ENCODE peak calls at places on chromosomes 11 and 22, in eight cellular contexts. One of them, this sample, is unnamed.

GRCh38 chr11:79352304-79352703 is 88.5 kb downstream of the TENM4 start:
- DNase-seq in HS-27A: no peak
- DNase-seq in choroid plexus epithelial cell: no peak
- DNase-seq in activated T-helper 1 cell treated with anti-CD3 and anti-CD28 coated beads, Interleukin-12 subunit alpha, Interleukin-12 subunit beta, Interleukin-2, Interleukin-4 antibody, amounts not matched to agents 30 ng/mL and 10 ng/mL and 1 ng/mL, durations not matched to agents 14 hours and 24 hours and 36 hours: no peak
- DNase-seq in stimulated activated naive CD4-positive, alpha-beta T cell treated with Interleukin-2 at 50 U/mL for 16 hours: no peak
- DNase-seq in T-helper 9 cell: no peak
- DNase-seq in stimulated activated CD4-positive, alpha-beta T cell treated with anti-CD3 and anti-CD28 coated beads, Interleukin-12 subunit alpha, Interleukin-12 subunit beta, amount 100 ng/mL, for 4 hours: no peak
- DNase-seq in HTR-8/SVneo: no peak
- DNase-seq in this sample: no peak

GRCh38 chr11:995752-996420 is 40.6 kb downstream of the MUC6 start:
- DNase-seq in choroid plexus epithelial cell: peak
- DNase-seq in HTR-8/SVneo: no peak
- DNase-seq in HS-27A: no peak
- DNase-seq in activated T-helper 1 cell treated with anti-CD3 and anti-CD28 coated beads, Interleukin-12 subunit alpha, Interleukin-12 subunit beta, Interleukin-2, Interleukin-4 antibody, amounts not matched to agents 30 ng/mL and 10 ng/mL and 1 ng/mL, durations not matched to agents 14 hours and 24 hours and 36 hours: no peak
- DNase-seq in stimulated activated CD4-positive, alpha-beta T cell treated with anti-CD3 and anti-CD28 coated beads, Interleukin-12 subunit alpha, Interleukin-12 subunit beta, amount 100 ng/mL, for 4 hours: no peak
- DNase-seq in T-helper 9 cell: no peak
- DNase-seq in stimulated activated naive CD4-positive, alpha-beta T cell treated with Interleukin-2 at 50 U/mL for 16 hours: no peak
- DNase-seq in this sample: no peak

GRCh38 chr22:26897384-26897783 is 240.0 kb downstream of the MIAT start:
- DNase-seq in activated T-helper 1 cell treated with anti-CD3 and anti-CD28 coated beads, Interleukin-12 subunit alpha, Interleukin-12 subunit beta, Interleukin-2, Interleukin-4 antibody, amounts not matched to agents 30 ng/mL and 10 ng/mL and 1 ng/mL, durations not matched to agents 14 hours and 24 hours and 36 hours: no peak
- DNase-seq in choroid plexus epithelial cell: no peak
- DNase-seq in T-helper 9 cell: no peak
- DNase-seq in stimulated activated CD4-positive, alpha-beta T cell treated with anti-CD3 and anti-CD28 coated beads, Interleukin-12 subunit alpha, Interleukin-12 subunit beta, amount 100 ng/mL, for 4 hours: no peak
- DNase-seq in HS-27A: no peak
- DNase-seq in stimulated activated naive CD4-positive, alpha-beta T cell treated with Interleukin-2 at 50 U/mL for 16 hours: no peak
- DNase-seq in HTR-8/SVneo: no peak
- DNase-seq in this sample: no peak

GRCh38 chr11:72673943-72674828 is at the start of gene PDE2A:
- DNase-seq in choroid plexus epithelial cell: no peak
- DNase-seq in HTR-8/SVneo: no peak
- DNase-seq in stimulated activated naive CD4-positive, alpha-beta T cell treated with Interleukin-2 at 50 U/mL for 16 hours: no peak
- DNase-seq in T-helper 9 cell: no peak
- DNase-seq in activated T-helper 1 cell treated with anti-CD3 and anti-CD28 coated beads, Interleukin-12 subunit alpha, Interleukin-12 subunit beta, Interleukin-2, Interleukin-4 antibody, amounts not matched to agents 30 ng/mL and 10 ng/mL and 1 ng/mL, durations not matched to agents 14 hours and 24 hours and 36 hours: no peak
- DNase-seq in stimulated activated CD4-positive, alpha-beta T cell treated with anti-CD3 and anti-CD28 coated beads, Interleukin-12 subunit alpha, Interleukin-12 subunit beta, amount 100 ng/mL, for 4 hours: no peak
- DNase-seq in HS-27A: no peak
- DNase-seq in this sample: no peak

GRCh38 chr22:47333625-47334024 is 571.2 kb downstream of the TBC1D22A start:
- DNase-seq in activated T-helper 1 cell treated with anti-CD3 and anti-CD28 coated beads, Interleukin-12 subunit alpha, Interleukin-12 subunit beta, Interleukin-2, Interleukin-4 antibody, amounts not matched to agents 30 ng/mL and 10 ng/mL and 1 ng/mL, durations not matched to agents 14 hours and 24 hours and 36 hours: no peak
- DNase-seq in HS-27A: no peak
- DNase-seq in choroid plexus epithelial cell: peak
- DNase-seq in stimulated activated CD4-positive, alpha-beta T cell treated with anti-CD3 and anti-CD28 coated beads, Interleukin-12 subunit alpha, Interleukin-12 subunit beta, amount 100 ng/mL, for 4 hours: no peak
- DNase-seq in HTR-8/SVneo: no peak
- DNase-seq in T-helper 9 cell: no peak
- DNase-seq in stimulated activated naive CD4-positive, alpha-beta T cell treated with Interleukin-2 at 50 U/mL for 16 hours: no peak
- DNase-seq in this sample: no peak

GRCh38 chr11:11706022-11706421 is 84.2 kb upstream of the GALNT18 start:
- DNase-seq in HTR-8/SVneo: no peak
- DNase-seq in HS-27A: no peak
- DNase-seq in T-helper 9 cell: no peak
- DNase-seq in stimulated activated naive CD4-positive, alpha-beta T cell treated with Interleukin-2 at 50 U/mL for 16 hours: no peak
- DNase-seq in activated T-helper 1 cell treated with anti-CD3 and anti-CD28 coated beads, Interleukin-12 subunit alpha, Interleukin-12 subunit beta, Interleukin-2, Interleukin-4 antibody, amounts not matched to agents 30 ng/mL and 10 ng/mL and 1 ng/mL, durations not matched to agents 14 hours and 24 hours and 36 hours: no peak
- DNase-seq in stimulated activated CD4-positive, alpha-beta T cell treated with anti-CD3 and anti-CD28 coated beads, Interleukin-12 subunit alpha, Interleukin-12 subunit beta, amount 100 ng/mL, for 4 hours: no peak
- DNase-seq in choroid plexus epithelial cell: no peak
- DNase-seq in this sample: no peak

GRCh38 chr11:57971272-57972012 is 52.2 kb upstream of the OR9Q1 start:
- DNase-seq in activated T-helper 1 cell treated with anti-CD3 and anti-CD28 coated beads, Interleukin-12 subunit alpha, Interleukin-12 subunit beta, Interleukin-2, Interleukin-4 antibody, amounts not matched to agents 30 ng/mL and 10 ng/mL and 1 ng/mL, durations not matched to agents 14 hours and 24 hours and 36 hours: no peak
- DNase-seq in stimulated activated CD4-positive, alpha-beta T cell treated with anti-CD3 and anti-CD28 coated beads, Interleukin-12 subunit alpha, Interleukin-12 subunit beta, amount 100 ng/mL, for 4 hours: no peak
- DNase-seq in choroid plexus epithelial cell: no peak
- DNase-seq in HTR-8/SVneo: no peak
- DNase-seq in T-helper 9 cell: no peak
- DNase-seq in stimulated activated naive CD4-positive, alpha-beta T cell treated with Interleukin-2 at 50 U/mL for 16 hours: no peak
- DNase-seq in HS-27A: no peak
- DNase-seq in this sample: no peak

GRCh38 chr11:116109228-116109627 is 605.0 kb upstream of the CADM1 start:
- DNase-seq in T-helper 9 cell: no peak
- DNase-seq in stimulated activated CD4-positive, alpha-beta T cell treated with anti-CD3 and anti-CD28 coated beads, Interleukin-12 subunit alpha, Interleukin-12 subunit beta, amount 100 ng/mL, for 4 hours: no peak
- DNase-seq in activated T-helper 1 cell treated with anti-CD3 and anti-CD28 coated beads, Interleukin-12 subunit alpha, Interleukin-12 subunit beta, Interleukin-2, Interleukin-4 antibody, amounts not matched to agents 30 ng/mL and 10 ng/mL and 1 ng/mL, durations not matched to agents 14 hours and 24 hours and 36 hours: no peak
- DNase-seq in stimulated activated naive CD4-positive, alpha-beta T cell treated with Interleukin-2 at 50 U/mL for 16 hours: no peak
- DNase-seq in HS-27A: no peak
- DNase-seq in choroid plexus epithelial cell: peak
- DNase-seq in HTR-8/SVneo: peak
- DNase-seq in this sample: no peak

GRCh38 chr11:22681281-22681812 is 14.9 kb downstream of the GAS2 start:
- DNase-seq in T-helper 9 cell: no peak
- DNase-seq in HS-27A: no peak
- DNase-seq in stimulated activated naive CD4-positive, alpha-beta T cell treated with Interleukin-2 at 50 U/mL for 16 hours: no peak
- DNase-seq in activated T-helper 1 cell treated with anti-CD3 and anti-CD28 coated beads, Interleukin-12 subunit alpha, Interleukin-12 subunit beta, Interleukin-2, Interleukin-4 antibody, amounts not matched to agents 30 ng/mL and 10 ng/mL and 1 ng/mL, durations not matched to agents 14 hours and 24 hours and 36 hours: no peak
- DNase-seq in stimulated activated CD4-positive, alpha-beta T cell treated with anti-CD3 and anti-CD28 coated beads, Interleukin-12 subunit alpha, Interleukin-12 subunit beta, amount 100 ng/mL, for 4 hours: no peak
- DNase-seq in choroid plexus epithelial cell: no peak
- DNase-seq in HTR-8/SVneo: no peak
- DNase-seq in this sample: no peak

GRCh38 chr11:67311556-67312082 is 8.3 kb downstream of the SSH3 start:
- DNase-seq in HS-27A: no peak
- DNase-seq in stimulated activated naive CD4-positive, alpha-beta T cell treated with Interleukin-2 at 50 U/mL for 16 hours: no peak
- DNase-seq in stimulated activated CD4-positive, alpha-beta T cell treated with anti-CD3 and anti-CD28 coated beads, Interleukin-12 subunit alpha, Interleukin-12 subunit beta, amount 100 ng/mL, for 4 hours: no peak
- DNase-seq in choroid plexus epithelial cell: no peak
- DNase-seq in activated T-helper 1 cell treated with anti-CD3 and anti-CD28 coated beads, Interleukin-12 subunit alpha, Interleukin-12 subunit beta, Interleukin-2, Interleukin-4 antibody, amounts not matched to agents 30 ng/mL and 10 ng/mL and 1 ng/mL, durations not matched to agents 14 hours and 24 hours and 36 hours: no peak
- DNase-seq in T-helper 9 cell: no peak
- DNase-seq in HTR-8/SVneo: no peak
- DNase-seq in this sample: no peak

GRCh38 chr22:43889366-43890253 is 2.2 kb downstream of the PNPLA5 start:
- DNase-seq in HTR-8/SVneo: peak
- DNase-seq in stimulated activated CD4-positive, alpha-beta T cell treated with anti-CD3 and anti-CD28 coated beads, Interleukin-12 subunit alpha, Interleukin-12 subunit beta, amount 100 ng/mL, for 4 hours: no peak
- DNase-seq in HS-27A: no peak
- DNase-seq in T-helper 9 cell: no peak
- DNase-seq in stimulated activated naive CD4-positive, alpha-beta T cell treated with Interleukin-2 at 50 U/mL for 16 hours: no peak
- DNase-seq in activated T-helper 1 cell treated with anti-CD3 and anti-CD28 coated beads, Interleukin-12 subunit alpha, Interleukin-12 subunit beta, Interleukin-2, Interleukin-4 antibody, amounts not matched to agents 30 ng/mL and 10 ng/mL and 1 ng/mL, durations not matched to agents 14 hours and 24 hours and 36 hours: no peak
- DNase-seq in choroid plexus epithelial cell: peak
- DNase-seq in this sample: no peak

GRCh38 chr11:31045335-31045734 is 324.2 kb downstream of the DCDC1 start:
- DNase-seq in HS-27A: no peak
- DNase-seq in stimulated activated naive CD4-positive, alpha-beta T cell treated with Interleukin-2 at 50 U/mL for 16 hours: no peak
- DNase-seq in choroid plexus epithelial cell: peak
- DNase-seq in HTR-8/SVneo: no peak
- DNase-seq in stimulated activated CD4-positive, alpha-beta T cell treated with anti-CD3 and anti-CD28 coated beads, Interleukin-12 subunit alpha, Interleukin-12 subunit beta, amount 100 ng/mL, for 4 hours: no peak
- DNase-seq in activated T-helper 1 cell treated with anti-CD3 and anti-CD28 coated beads, Interleukin-12 subunit alpha, Interleukin-12 subunit beta, Interleukin-2, Interleukin-4 antibody, amounts not matched to agents 30 ng/mL and 10 ng/mL and 1 ng/mL, durations not matched to agents 14 hours and 24 hours and 36 hours: no peak
- DNase-seq in T-helper 9 cell: no peak
- DNase-seq in this sample: no peak

GRCh38 chr11:96307748-96308133 is 35.3 kb downstream of the MAML2 start:
- DNase-seq in stimulated activated naive CD4-positive, alpha-beta T cell treated with Interleukin-2 at 50 U/mL for 16 hours: no peak
- DNase-seq in HTR-8/SVneo: peak
- DNase-seq in choroid plexus epithelial cell: peak
- DNase-seq in HS-27A: peak
- DNase-seq in activated T-helper 1 cell treated with anti-CD3 and anti-CD28 coated beads, Interleukin-12 subunit alpha, Interleukin-12 subunit beta, Interleukin-2, Interleukin-4 antibody, amounts not matched to agents 30 ng/mL and 10 ng/mL and 1 ng/mL, durations not matched to agents 14 hours and 24 hours and 36 hours: no peak
- DNase-seq in T-helper 9 cell: no peak
- DNase-seq in stimulated activated CD4-positive, alpha-beta T cell treated with anti-CD3 and anti-CD28 coated beads, Interleukin-12 subunit alpha, Interleukin-12 subunit beta, amount 100 ng/mL, for 4 hours: no peak
- DNase-seq in this sample: no peak

GRCh38 chr11:57160665-57161064 is 21.1 kb upstream of the LRRC55 start:
- DNase-seq in HS-27A: no peak
- DNase-seq in activated T-helper 1 cell treated with anti-CD3 and anti-CD28 coated beads, Interleukin-12 subunit alpha, Interleukin-12 subunit beta, Interleukin-2, Interleukin-4 antibody, amounts not matched to agents 30 ng/mL and 10 ng/mL and 1 ng/mL, durations not matched to agents 14 hours and 24 hours and 36 hours: no peak
- DNase-seq in HTR-8/SVneo: no peak
- DNase-seq in stimulated activated CD4-positive, alpha-beta T cell treated with anti-CD3 and anti-CD28 coated beads, Interleukin-12 subunit alpha, Interleukin-12 subunit beta, amount 100 ng/mL, for 4 hours: no peak
- DNase-seq in choroid plexus epithelial cell: no peak
- DNase-seq in T-helper 9 cell: no peak
- DNase-seq in stimulated activated naive CD4-positive, alpha-beta T cell treated with Interleukin-2 at 50 U/mL for 16 hours: no peak
- DNase-seq in this sample: no peak

GRCh38 chr11:18064450-18065048 is 18.5 kb upstream of the TPH1 start:
- DNase-seq in choroid plexus epithelial cell: no peak
- DNase-seq in HS-27A: no peak
- DNase-seq in activated T-helper 1 cell treated with anti-CD3 and anti-CD28 coated beads, Interleukin-12 subunit alpha, Interleukin-12 subunit beta, Interleukin-2, Interleukin-4 antibody, amounts not matched to agents 30 ng/mL and 10 ng/mL and 1 ng/mL, durations not matched to agents 14 hours and 24 hours and 36 hours: no peak
- DNase-seq in T-helper 9 cell: no peak
- DNase-seq in stimulated activated CD4-positive, alpha-beta T cell treated with anti-CD3 and anti-CD28 coated beads, Interleukin-12 subunit alpha, Interleukin-12 subunit beta, amount 100 ng/mL, for 4 hours: no peak
- DNase-seq in stimulated activated naive CD4-positive, alpha-beta T cell treated with Interleukin-2 at 50 U/mL for 16 hours: no peak
- DNase-seq in HTR-8/SVneo: no peak
- DNase-seq in this sample: no peak

GRCh38 chr11:125072961-125073590 is 10.0 kb downstream of the SLC37A2 start:
- DNase-seq in stimulated activated CD4-positive, alpha-beta T cell treated with anti-CD3 and anti-CD28 coated beads, Interleukin-12 subunit alpha, Interleukin-12 subunit beta, amount 100 ng/mL, for 4 hours: no peak
- DNase-seq in stimulated activated naive CD4-positive, alpha-beta T cell treated with Interleukin-2 at 50 U/mL for 16 hours: no peak
- DNase-seq in activated T-helper 1 cell treated with anti-CD3 and anti-CD28 coated beads, Interleukin-12 subunit alpha, Interleukin-12 subunit beta, Interleukin-2, Interleukin-4 antibody, amounts not matched to agents 30 ng/mL and 10 ng/mL and 1 ng/mL, durations not matched to agents 14 hours and 24 hours and 36 hours: no peak
- DNase-seq in HS-27A: no peak
- DNase-seq in HTR-8/SVneo: no peak
- DNase-seq in choroid plexus epithelial cell: no peak
- DNase-seq in T-helper 9 cell: no peak
- DNase-seq in this sample: no peak

GRCh38 chr11:47496808-47497207 is 47.9 kb upstream of the RAPSN start:
- DNase-seq in stimulated activated naive CD4-positive, alpha-beta T cell treated with Interleukin-2 at 50 U/mL for 16 hours: no peak
- DNase-seq in T-helper 9 cell: no peak
- DNase-seq in HS-27A: no peak
- DNase-seq in choroid plexus epithelial cell: no peak
- DNase-seq in HTR-8/SVneo: no peak
- DNase-seq in activated T-helper 1 cell treated with anti-CD3 and anti-CD28 coated beads, Interleukin-12 subunit alpha, Interleukin-12 subunit beta, Interleukin-2, Interleukin-4 antibody, amounts not matched to agents 30 ng/mL and 10 ng/mL and 1 ng/mL, durations not matched to agents 14 hours and 24 hours and 36 hours: no peak
- DNase-seq in stimulated activated CD4-positive, alpha-beta T cell treated with anti-CD3 and anti-CD28 coated beads, Interleukin-12 subunit alpha, Interleukin-12 subunit beta, amount 100 ng/mL, for 4 hours: no peak
- DNase-seq in this sample: no peak

GRCh38 chr11:131408011-131408640 is 37.7 kb downstream of the NTM start:
- DNase-seq in stimulated activated naive CD4-positive, alpha-beta T cell treated with Interleukin-2 at 50 U/mL for 16 hours: no peak
- DNase-seq in T-helper 9 cell: no peak
- DNase-seq in stimulated activated CD4-positive, alpha-beta T cell treated with anti-CD3 and anti-CD28 coated beads, Interleukin-12 subunit alpha, Interleukin-12 subunit beta, amount 100 ng/mL, for 4 hours: no peak
- DNase-seq in HS-27A: no peak
- DNase-seq in activated T-helper 1 cell treated with anti-CD3 and anti-CD28 coated beads, Interleukin-12 subunit alpha, Interleukin-12 subunit beta, Interleukin-2, Interleukin-4 antibody, amounts not matched to agents 30 ng/mL and 10 ng/mL and 1 ng/mL, durations not matched to agents 14 hours and 24 hours and 36 hours: no peak
- DNase-seq in HTR-8/SVneo: no peak
- DNase-seq in choroid plexus epithelial cell: peak
- DNase-seq in this sample: peak

GRCh38 chr11:92415246-92415645 is 190.6 kb downstream of the FAT3 start:
- DNase-seq in stimulated activated naive CD4-positive, alpha-beta T cell treated with Interleukin-2 at 50 U/mL for 16 hours: no peak
- DNase-seq in activated T-helper 1 cell treated with anti-CD3 and anti-CD28 coated beads, Interleukin-12 subunit alpha, Interleukin-12 subunit beta, Interleukin-2, Interleukin-4 antibody, amounts not matched to agents 30 ng/mL and 10 ng/mL and 1 ng/mL, durations not matched to agents 14 hours and 24 hours and 36 hours: no peak
- DNase-seq in choroid plexus epithelial cell: no peak
- DNase-seq in stimulated activated CD4-positive, alpha-beta T cell treated with anti-CD3 and anti-CD28 coated beads, Interleukin-12 subunit alpha, Interleukin-12 subunit beta, amount 100 ng/mL, for 4 hours: no peak
- DNase-seq in HS-27A: no peak
- DNase-seq in HTR-8/SVneo: no peak
- DNase-seq in T-helper 9 cell: no peak
- DNase-seq in this sample: no peak

GRCh38 chr22:17562906-17563870 is at the start of gene SLC25A18:
- DNase-seq in T-helper 9 cell: no peak
- DNase-seq in stimulated activated CD4-positive, alpha-beta T cell treated with anti-CD3 and anti-CD28 coated beads, Interleukin-12 subunit alpha, Interleukin-12 subunit beta, amount 100 ng/mL, for 4 hours: no peak
- DNase-seq in choroid plexus epithelial cell: peak
- DNase-seq in stimulated activated naive CD4-positive, alpha-beta T cell treated with Interleukin-2 at 50 U/mL for 16 hours: no peak
- DNase-seq in activated T-helper 1 cell treated with anti-CD3 and anti-CD28 coated beads, Interleukin-12 subunit alpha, Interleukin-12 subunit beta, Interleukin-2, Interleukin-4 antibody, amounts not matched to agents 30 ng/mL and 10 ng/mL and 1 ng/mL, durations not matched to agents 14 hours and 24 hours and 36 hours: no peak
- DNase-seq in HTR-8/SVneo: no peak
- DNase-seq in HS-27A: no peak
- DNase-seq in this sample: no peak

GRCh38 chr11:46755962-46756361 is 36.9 kb downstream of the F2 start:
- DNase-seq in stimulated activated CD4-positive, alpha-beta T cell treated with anti-CD3 and anti-CD28 coated beads, Interleukin-12 subunit alpha, Interleukin-12 subunit beta, amount 100 ng/mL, for 4 hours: no peak
- DNase-seq in HS-27A: no peak
- DNase-seq in HTR-8/SVneo: no peak
- DNase-seq in T-helper 9 cell: no peak
- DNase-seq in choroid plexus epithelial cell: no peak
- DNase-seq in stimulated activated naive CD4-positive, alpha-beta T cell treated with Interleukin-2 at 50 U/mL for 16 hours: no peak
- DNase-seq in activated T-helper 1 cell treated with anti-CD3 and anti-CD28 coated beads, Interleukin-12 subunit alpha, Interleukin-12 subunit beta, Interleukin-2, Interleukin-4 antibody, amounts not matched to agents 30 ng/mL and 10 ng/mL and 1 ng/mL, durations not matched to agents 14 hours and 24 hours and 36 hours: no peak
- DNase-seq in this sample: no peak

GRCh38 chr11:96332236-96332761 is 10.7 kb downstream of the MAML2 start:
- DNase-seq in activated T-helper 1 cell treated with anti-CD3 and anti-CD28 coated beads, Interleukin-12 subunit alpha, Interleukin-12 subunit beta, Interleukin-2, Interleukin-4 antibody, amounts not matched to agents 30 ng/mL and 10 ng/mL and 1 ng/mL, durations not matched to agents 14 hours and 24 hours and 36 hours: no peak
- DNase-seq in stimulated activated CD4-positive, alpha-beta T cell treated with anti-CD3 and anti-CD28 coated beads, Interleukin-12 subunit alpha, Interleukin-12 subunit beta, amount 100 ng/mL, for 4 hours: no peak
- DNase-seq in stimulated activated naive CD4-positive, alpha-beta T cell treated with Interleukin-2 at 50 U/mL for 16 hours: no peak
- DNase-seq in HTR-8/SVneo: no peak
- DNase-seq in choroid plexus epithelial cell: no peak
- DNase-seq in HS-27A: no peak
- DNase-seq in T-helper 9 cell: no peak
- DNase-seq in this sample: no peak

GRCh38 chr11:19326499-19326898 is 85.8 kb upstream of the E2F8 start:
- DNase-seq in HS-27A: no peak
- DNase-seq in activated T-helper 1 cell treated with anti-CD3 and anti-CD28 coated beads, Interleukin-12 subunit alpha, Interleukin-12 subunit beta, Interleukin-2, Interleukin-4 antibody, amounts not matched to agents 30 ng/mL and 10 ng/mL and 1 ng/mL, durations not matched to agents 14 hours and 24 hours and 36 hours: no peak
- DNase-seq in stimulated activated CD4-positive, alpha-beta T cell treated with anti-CD3 and anti-CD28 coated beads, Interleukin-12 subunit alpha, Interleukin-12 subunit beta, amount 100 ng/mL, for 4 hours: no peak
- DNase-seq in stimulated activated naive CD4-positive, alpha-beta T cell treated with Interleukin-2 at 50 U/mL for 16 hours: no peak
- DNase-seq in T-helper 9 cell: no peak
- DNase-seq in HTR-8/SVneo: peak
- DNase-seq in choroid plexus epithelial cell: peak
- DNase-seq in this sample: no peak

GRCh38 chr11:69730500-69730899 is 26.7 kb upstream of the FGF19 start:
- DNase-seq in HTR-8/SVneo: no peak
- DNase-seq in choroid plexus epithelial cell: no peak
- DNase-seq in T-helper 9 cell: no peak
- DNase-seq in stimulated activated CD4-positive, alpha-beta T cell treated with anti-CD3 and anti-CD28 coated beads, Interleukin-12 subunit alpha, Interleukin-12 subunit beta, amount 100 ng/mL, for 4 hours: no peak
- DNase-seq in HS-27A: no peak
- DNase-seq in stimulated activated naive CD4-positive, alpha-beta T cell treated with Interleukin-2 at 50 U/mL for 16 hours: no peak
- DNase-seq in activated T-helper 1 cell treated with anti-CD3 and anti-CD28 coated beads, Interleukin-12 subunit alpha, Interleukin-12 subunit beta, Interleukin-2, Interleukin-4 antibody, amounts not matched to agents 30 ng/mL and 10 ng/mL and 1 ng/mL, durations not matched to agents 14 hours and 24 hours and 36 hours: no peak
- DNase-seq in this sample: no peak

GRCh38 chr11:117657801-117658200 is 139.2 kb downstream of the DSCAML1 start:
- DNase-seq in activated T-helper 1 cell treated with anti-CD3 and anti-CD28 coated beads, Interleukin-12 subunit alpha, Interleukin-12 subunit beta, Interleukin-2, Interleukin-4 antibody, amounts not matched to agents 30 ng/mL and 10 ng/mL and 1 ng/mL, durations not matched to agents 14 hours and 24 hours and 36 hours: no peak
- DNase-seq in choroid plexus epithelial cell: no peak
- DNase-seq in HS-27A: no peak
- DNase-seq in stimulated activated naive CD4-positive, alpha-beta T cell treated with Interleukin-2 at 50 U/mL for 16 hours: no peak
- DNase-seq in HTR-8/SVneo: no peak
- DNase-seq in stimulated activated CD4-positive, alpha-beta T cell treated with anti-CD3 and anti-CD28 coated beads, Interleukin-12 subunit alpha, Interleukin-12 subunit beta, amount 100 ng/mL, for 4 hours: no peak
- DNase-seq in T-helper 9 cell: no peak
- DNase-seq in this sample: no peak

GRCh38 chr22:20777420-20778177 is 3.7 kb downstream of the SERPIND1 start:
- DNase-seq in stimulated activated naive CD4-positive, alpha-beta T cell treated with Interleukin-2 at 50 U/mL for 16 hours: no peak
- DNase-seq in T-helper 9 cell: no peak
- DNase-seq in activated T-helper 1 cell treated with anti-CD3 and anti-CD28 coated beads, Interleukin-12 subunit alpha, Interleukin-12 subunit beta, Interleukin-2, Interleukin-4 antibody, amounts not matched to agents 30 ng/mL and 10 ng/mL and 1 ng/mL, durations not matched to agents 14 hours and 24 hours and 36 hours: no peak
- DNase-seq in choroid plexus epithelial cell: peak
- DNase-seq in HTR-8/SVneo: peak
- DNase-seq in stimulated activated CD4-positive, alpha-beta T cell treated with anti-CD3 and anti-CD28 coated beads, Interleukin-12 subunit alpha, Interleukin-12 subunit beta, amount 100 ng/mL, for 4 hours: no peak
- DNase-seq in HS-27A: no peak
- DNase-seq in this sample: no peak

GRCh38 chr11:92920295-92920694 is 49.2 kb upstream of the MTNR1B start:
- DNase-seq in stimulated activated CD4-positive, alpha-beta T cell treated with anti-CD3 and anti-CD28 coated beads, Interleukin-12 subunit alpha, Interleukin-12 subunit beta, amount 100 ng/mL, for 4 hours: no peak
- DNase-seq in T-helper 9 cell: no peak
- DNase-seq in activated T-helper 1 cell treated with anti-CD3 and anti-CD28 coated beads, Interleukin-12 subunit alpha, Interleukin-12 subunit beta, Interleukin-2, Interleukin-4 antibody, amounts not matched to agents 30 ng/mL and 10 ng/mL and 1 ng/mL, durations not matched to agents 14 hours and 24 hours and 36 hours: no peak
- DNase-seq in stimulated activated naive CD4-positive, alpha-beta T cell treated with Interleukin-2 at 50 U/mL for 16 hours: no peak
- DNase-seq in HS-27A: no peak
- DNase-seq in HTR-8/SVneo: no peak
- DNase-seq in choroid plexus epithelial cell: no peak
- DNase-seq in this sample: no peak

GRCh38 chr11:78350646-78351165 is 66.9 kb downstream of the GAB2 start:
- DNase-seq in choroid plexus epithelial cell: peak
- DNase-seq in activated T-helper 1 cell treated with anti-CD3 and anti-CD28 coated beads, Interleukin-12 subunit alpha, Interleukin-12 subunit beta, Interleukin-2, Interleukin-4 antibody, amounts not matched to agents 30 ng/mL and 10 ng/mL and 1 ng/mL, durations not matched to agents 14 hours and 24 hours and 36 hours: no peak
- DNase-seq in HTR-8/SVneo: no peak
- DNase-seq in HS-27A: no peak
- DNase-seq in stimulated activated CD4-positive, alpha-beta T cell treated with anti-CD3 and anti-CD28 coated beads, Interleukin-12 subunit alpha, Interleukin-12 subunit beta, amount 100 ng/mL, for 4 hours: no peak
- DNase-seq in stimulated activated naive CD4-positive, alpha-beta T cell treated with Interleukin-2 at 50 U/mL for 16 hours: no peak
- DNase-seq in T-helper 9 cell: no peak
- DNase-seq in this sample: peak

GRCh38 chr11:69396051-69396947 is 85.2 kb upstream of the LINC01488 start:
- DNase-seq in stimulated activated naive CD4-positive, alpha-beta T cell treated with Interleukin-2 at 50 U/mL for 16 hours: no peak
- DNase-seq in stimulated activated CD4-positive, alpha-beta T cell treated with anti-CD3 and anti-CD28 coated beads, Interleukin-12 subunit alpha, Interleukin-12 subunit beta, amount 100 ng/mL, for 4 hours: no peak
- DNase-seq in HS-27A: no peak
- DNase-seq in choroid plexus epithelial cell: no peak
- DNase-seq in HTR-8/SVneo: no peak
- DNase-seq in T-helper 9 cell: no peak
- DNase-seq in activated T-helper 1 cell treated with anti-CD3 and anti-CD28 coated beads, Interleukin-12 subunit alpha, Interleukin-12 subunit beta, Interleukin-2, Interleukin-4 antibody, amounts not matched to agents 30 ng/mL and 10 ng/mL and 1 ng/mL, durations not matched to agents 14 hours and 24 hours and 36 hours: no peak
- DNase-seq in this sample: no peak